ENCODE peak calls at places on chromosomes 5 and 9, in six cellular contexts. One of them, this sample, is unnamed.

GRCh38 chr9:34505370-34506120 is 17.2 kb downstream of the ENHO start:
- DNase-seq in HepG2: no peak
- DNase-seq in H1: no peak
- DNase-seq in HCT116: no peak
- DNase-seq in GM12878: no peak
- DNase-seq in K562: no peak
- DNase-seq in this sample: no peak

GRCh38 chr5:1670342-1670741 is 129.3 kb downstream of the MRPL36 start:
- DNase-seq in HepG2: no peak
- DNase-seq in H1: no peak
- DNase-seq in HCT116: no peak
- DNase-seq in GM12878: no peak
- DNase-seq in K562: no peak
- DNase-seq in this sample: no peak

GRCh38 chr9:90342607-90343006 is 300.0 kb downstream of the DIRAS2 start:
- DNase-seq in HepG2: no peak
- DNase-seq in H1: no peak
- DNase-seq in HCT116: no peak
- DNase-seq in GM12878: no peak
- DNase-seq in K562: no peak
- DNase-seq in this sample: no peak

GRCh38 chr5:1801061-1801953 is at the start of gene NDUFS6:
- DNase-seq in HepG2: peak
- DNase-seq in H1: peak
- DNase-seq in HCT116: no peak
- DNase-seq in GM12878: no peak
- DNase-seq in K562: peak
- DNase-seq in this sample: peak

GRCh38 chr5:171367424-171368370 is 20.0 kb upstream of the NPM1 start:
- DNase-seq in HepG2: no peak
- DNase-seq in H1: no peak
- DNase-seq in HCT116: no peak
- DNase-seq in GM12878: no peak
- DNase-seq in K562: no peak
- DNase-seq in this sample: no peak

GRCh38 chr9:131630206-131630831 is 85.0 kb downstream of the PRRT1B start:
- DNase-seq in HepG2: no peak
- DNase-seq in H1: no peak
- DNase-seq in HCT116: no peak
- DNase-seq in GM12878: peak
- DNase-seq in K562: no peak
- DNase-seq in this sample: no peak

GRCh38 chr9:130530932-130531331 is 48.4 kb upstream of the FUBP3 start:
- DNase-seq in HepG2: peak
- DNase-seq in H1: no peak
- DNase-seq in HCT116: no peak
- DNase-seq in GM12878: no peak
- DNase-seq in K562: no peak
- DNase-seq in this sample: no peak

GRCh38 chr5:135426102-135427082 is 20.8 kb downstream of the DCANP1 start:
- DNase-seq in HepG2: peak
- DNase-seq in H1: no peak
- DNase-seq in HCT116: peak
- DNase-seq in GM12878: peak
- DNase-seq in K562: peak
- DNase-seq in this sample: peak

GRCh38 chr9:114745879-114746550 is 59.8 kb downstream of the TNFSF15 start:
- DNase-seq in HepG2: no peak
- DNase-seq in H1: no peak
- DNase-seq in HCT116: no peak
- DNase-seq in GM12878: no peak
- DNase-seq in K562: no peak
- DNase-seq in this sample: no peak

GRCh38 chr5:61059499-61059898 is 102.8 kb downstream of the SMIM15 start:
- DNase-seq in HepG2: no peak
- DNase-seq in H1: no peak
- DNase-seq in HCT116: no peak
- DNase-seq in GM12878: no peak
- DNase-seq in K562: no peak
- DNase-seq in this sample: no peak

GRCh38 chr9:692636-693459 is 148.6 kb upstream of the DMRT1 start:
- DNase-seq in HepG2: peak
- DNase-seq in H1: no peak
- DNase-seq in HCT116: no peak
- DNase-seq in GM12878: no peak
- DNase-seq in K562: no peak
- DNase-seq in this sample: no peak

GRCh38 chr9:14428781-14429230 is 114.9 kb upstream of the NFIB start:
- DNase-seq in HepG2: peak
- DNase-seq in H1: peak
- DNase-seq in HCT116: peak
- DNase-seq in GM12878: no peak
- DNase-seq in K562: peak
- DNase-seq in this sample: peak

GRCh38 chr9:84169240-84169639 is 171.3 kb downstream of the SLC28A3 start:
- DNase-seq in HepG2: no peak
- DNase-seq in H1: no peak
- DNase-seq in HCT116: no peak
- DNase-seq in GM12878: no peak
- DNase-seq in K562: no peak
- DNase-seq in this sample: no peak

GRCh38 chr5:62547929-62548678 is 30.5 kb upstream of the LRRC70 start:
- DNase-seq in HepG2: no peak
- DNase-seq in H1: no peak
- DNase-seq in HCT116: no peak
- DNase-seq in GM12878: no peak
- DNase-seq in K562: no peak
- DNase-seq in this sample: no peak

GRCh38 chr9:5428794-5429528 is 8.8 kb downstream of the PLGRKT start:
- DNase-seq in HepG2: no peak
- DNase-seq in H1: no peak
- DNase-seq in HCT116: no peak
- DNase-seq in GM12878: no peak
- DNase-seq in K562: no peak
- DNase-seq in this sample: no peak

GRCh38 chr5:39399135-39400036 is 25.4 kb downstream of the DAB2 start:
- DNase-seq in HepG2: peak
- DNase-seq in H1: no peak
- DNase-seq in HCT116: peak
- DNase-seq in GM12878: no peak
- DNase-seq in K562: peak
- DNase-seq in this sample: peak

GRCh38 chr5:156798201-156798600 is 51.9 kb upstream of the PPP1R2B start:
- DNase-seq in HepG2: no peak
- DNase-seq in H1: peak
- DNase-seq in HCT116: no peak
- DNase-seq in GM12878: no peak
- DNase-seq in K562: no peak
- DNase-seq in this sample: no peak

GRCh38 chr5:139256820-139257219 is 36.7 kb upstream of the MATR3 start:
- DNase-seq in HepG2: no peak
- DNase-seq in H1: no peak
- DNase-seq in HCT116: no peak
- DNase-seq in GM12878: no peak
- DNase-seq in K562: no peak
- DNase-seq in this sample: no peak
- TF ChIP-seq MAX in HepG2: no peak
- TF ChIP-seq MAX in H1: no peak
- TF ChIP-seq MAX in HCT116: no peak
- TF ChIP-seq MAX in GM12878: no peak
- TF ChIP-seq MAX in K562: no peak
- TF ChIP-seq MAX in this sample: no peak

GRCh38 chr5:132812949-132813598 is at the start of gene SOWAHA:
- DNase-seq in HepG2: no peak
- DNase-seq in H1: no peak
- DNase-seq in HCT116: no peak
- DNase-seq in GM12878: no peak
- DNase-seq in K562: no peak
- DNase-seq in this sample: no peak
- TF ChIP-seq EZH2 in HepG2: no peak
- TF ChIP-seq EZH2 in H1: no peak
- TF ChIP-seq EZH2 in HCT116: no peak
- TF ChIP-seq EZH2 in GM12878: no peak
- TF ChIP-seq EZH2 in K562: no peak
- TF ChIP-seq EZH2 in this sample: no peak

GRCh38 chr5:113807384-113808053 is 294.0 kb downstream of the YTHDC2 start:
- DNase-seq in HepG2: no peak
- DNase-seq in H1: no peak
- DNase-seq in HCT116: no peak
- DNase-seq in GM12878: no peak
- DNase-seq in K562: no peak
- DNase-seq in this sample: no peak
- H2AFZ ChIP-seq in HepG2: no peak
- H2AFZ ChIP-seq in H1: no peak
- H2AFZ ChIP-seq in HCT116: no peak
- H2AFZ ChIP-seq in GM12878: no peak
- H2AFZ ChIP-seq in K562: no peak
- H2AFZ ChIP-seq in this sample: no peak

DNA sequence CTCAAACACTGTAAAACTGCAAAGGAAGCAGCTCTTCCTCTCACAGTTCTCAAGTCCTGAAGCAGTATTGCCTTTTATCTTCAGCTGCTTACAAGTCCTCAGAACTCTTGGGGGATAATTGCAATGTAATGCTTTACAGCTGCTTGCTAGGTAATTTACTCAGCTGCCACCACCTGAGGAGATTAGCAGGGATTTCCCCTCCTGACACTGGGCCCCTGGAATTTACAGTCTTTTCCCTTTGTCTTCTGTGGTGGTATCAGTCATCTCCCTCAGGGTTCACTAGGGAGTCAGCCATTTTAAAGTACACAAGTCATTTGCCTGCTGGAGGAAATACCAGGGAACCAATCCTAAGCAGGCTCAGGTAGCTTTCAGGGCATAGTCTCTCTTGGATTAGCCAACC is 754.3 kb upstream of the GRAMD2B start:
- DNase-seq in HepG2: no peak
- DNase-seq in H1: no peak
- DNase-seq in HCT116: no peak
- DNase-seq in GM12878: no peak
- DNase-seq in K562: no peak
- DNase-seq in this sample: peak
- TF ChIP-seq MAX in HepG2: no peak
- TF ChIP-seq MAX in H1: no peak
- TF ChIP-seq MAX in HCT116: no peak
- TF ChIP-seq MAX in GM12878: no peak
- TF ChIP-seq MAX in K562: no peak
- TF ChIP-seq MAX in this sample: no peak

This sample was measured in endothelial cell of umbilical vein.